ENCODE peak calls at places on chromosomes 1 and 21, in five cellular contexts. B, R, S, L and X are unnamed samples.

GRCh38 chr1:114015075-114015474 is 35.8 kb downstream of the OLFML3 start:
- DNase-seq in L (no peak), S (no peak), R (no peak), B (no peak), X (no peak)

GRCh38 chr1:37152491-37152890 is 118.2 kb upstream of the GRIK3 start:
- DNase-seq in S (no peak), L (no peak), B (no peak), R (no peak), X (no peak)

GRCh38 chr1:4422496-4423289 is 231.7 kb upstream of the AJAP1 start:
- DNase-seq in S (no peak), L (no peak), B (no peak), R (no peak), X (no peak)

GRCh38 chr1:18446751-18447150 is 34.0 kb upstream of the KLHDC7A start:
- DNase-seq in L (no peak), S (no peak), B (no peak), R (no peak), X (no peak)

GRCh38 chr1:203175237-203176181 is at the start of gene MYBPH:
- DNase-seq in B (no peak), S (no peak), L (no peak), R (no peak), X (no peak)

GRCh38 chr1:96969656-96970163 is 248.1 kb downstream of the PTBP2 start:
- DNase-seq in S (no peak), R (no peak), B (no peak), L (no peak), X (no peak)

GRCh38 chr1:181134543-181135461 is 46.3 kb downstream of the IER5 start:
- DNase-seq in L (no peak), S (no peak), B (peak; percentile 68), R (no peak), X (peak; percentile 63)

GRCh38 chr1:183164350-183164749 is 21.7 kb upstream of the LAMC2 start:
- DNase-seq in B (no peak), L (no peak), S (no peak), R (no peak), X (no peak)

GRCh38 chr1:215786997-215787396 is 219.9 kb downstream of the KCTD3 start:
- DNase-seq in S (no peak), R (no peak), B (no peak), L (no peak), X (no peak)

GRCh38 chr1:6331543-6332246 is 61.9 kb downstream of the ACOT7 start:
- DNase-seq in L (peak; percentile 46), S (no peak), B (no peak), R (no peak), X (no peak)
- TF ChIP-seq CTCF in L (no peak), S (no peak), B (no peak), R (no peak), X (no peak)

GRCh38 chr21:41933259-41934079 is 20.3 kb downstream of the C2CD2 start:
- DNase-seq in S (no peak), R (no peak), L (no peak), B (no peak), X (no peak)
- TF ChIP-seq CTCF in S (no peak), R (no peak), L (no peak), B (no peak), X (no peak)

GRCh38 chr1:34163792-34164509 is 1.1 kb downstream of the CSMD2 start:
- DNase-seq in L (no peak), S (no peak), B (no peak), R (no peak), X (no peak)

GRCh38 chr1:34164510-34165381 is at the start of gene CSMD2:
- DNase-seq in L (peak; percentile 84), S (peak; percentile 42), R (no peak), B (no peak), X (no peak)

GRCh38 chr1:34166191-34167090 is 1.4 kb upstream of the CSMD2 start:
- DNase-seq in R (no peak), B (no peak), L (peak; percentile 82), S (no peak), X (no peak)

GRCh38 chr1:34165422-34165921 is 442 bp upstream of the CSMD2 start:
- DNase-seq in L (no peak), S (no peak), R (no peak), B (no peak), X (no peak)

GRCh38 chr1:34162852-34163766 is 1.9 kb downstream of the CSMD2 start:
- DNase-seq in L (peak; percentile 91), R (peak; percentile 47), S (peak; percentile 61), B (peak; percentile 87), X (no peak)
- TF ChIP-seq CTCF in L (peak; percentile 84), R (peak; percentile 52), S (peak; percentile 77), B (peak; percentile 91), X (no peak)

GRCh38 chr1:201213106-201213770 is 22.6 kb downstream of the IGFN1 start:
- DNase-seq in R (no peak), B (no peak), S (no peak), L (peak; percentile 15), X (no peak)

GRCh38 chr1:201215531-201216357 is 25.1 kb downstream of the IGFN1 start:
- DNase-seq in B (no peak), L (peak; percentile 11), R (no peak), S (no peak), X (no peak)

GRCh38 chr1:201213926-201214325 is 23.3 kb downstream of the IGFN1 start:
- DNase-seq in B (no peak), S (no peak), R (no peak), L (peak; percentile 16), X (no peak)

GRCh38 chr1:201214886-201215285 is 24.3 kb downstream of the IGFN1 start:
- DNase-seq in B (no peak), L (peak; percentile 17), S (no peak), R (no peak), X (no peak)

DNA sequence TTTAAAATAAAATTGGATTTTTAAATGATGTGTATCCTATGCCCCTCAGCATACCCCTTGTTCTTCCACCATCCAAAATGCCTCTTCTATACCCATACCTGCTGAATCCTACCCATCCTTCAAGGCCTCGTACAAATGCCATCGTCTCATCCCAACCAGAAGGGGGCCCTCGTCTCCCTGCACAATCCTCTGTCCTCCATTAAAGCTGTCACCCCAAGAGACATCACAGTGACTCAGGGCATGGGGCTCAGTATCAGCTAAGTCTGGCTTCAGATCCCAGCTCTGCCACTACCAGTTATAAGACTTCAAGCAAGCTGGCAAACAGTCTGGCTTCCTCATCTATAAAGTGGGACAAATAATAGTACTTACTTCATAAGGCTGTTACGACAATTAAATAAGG is 23.8 kb downstream of the IGFN1 start:
- DNase-seq in S (no peak), L (peak; percentile 24), B (no peak), R (no peak), X (no peak)
- TF ChIP-seq CTCF in S (no peak), L (no peak), B (peak; percentile 7), R (no peak), X (no peak)

GRCh38 chr1:84724128-84724860 is 34.0 kb upstream of the SSX2IP start:
- DNase-seq in B (no peak), L (no peak), S (no peak), R (no peak), X (peak; percentile 23)
- TF ChIP-seq CTCF in B (no peak), L (no peak), S (peak; percentile 55), R (no peak), X (no peak)

GRCh38 chr21:44462834-44463200 is 7.5 kb downstream of the LRRC3 start:
- DNase-seq in L (no peak), R (no peak), S (no peak), B (no peak), X (no peak)

GRCh38 chr21:44460441-44460755 is 5.1 kb downstream of the LRRC3 start:
- DNase-seq in B (no peak), S (no peak), L (peak; percentile 8), R (no peak), X (no peak)

GRCh38 chr21:44461005-44461404 is 5.7 kb downstream of the LRRC3 start:
- DNase-seq in S (no peak), B (no peak), L (peak; percentile 23), R (no peak), X (no peak)

GRCh38 chr21:44462090-44462833 is 7.0 kb downstream of the LRRC3 start:
- DNase-seq in L (no peak), B (no peak), R (no peak), S (no peak), X (no peak)

DNA sequence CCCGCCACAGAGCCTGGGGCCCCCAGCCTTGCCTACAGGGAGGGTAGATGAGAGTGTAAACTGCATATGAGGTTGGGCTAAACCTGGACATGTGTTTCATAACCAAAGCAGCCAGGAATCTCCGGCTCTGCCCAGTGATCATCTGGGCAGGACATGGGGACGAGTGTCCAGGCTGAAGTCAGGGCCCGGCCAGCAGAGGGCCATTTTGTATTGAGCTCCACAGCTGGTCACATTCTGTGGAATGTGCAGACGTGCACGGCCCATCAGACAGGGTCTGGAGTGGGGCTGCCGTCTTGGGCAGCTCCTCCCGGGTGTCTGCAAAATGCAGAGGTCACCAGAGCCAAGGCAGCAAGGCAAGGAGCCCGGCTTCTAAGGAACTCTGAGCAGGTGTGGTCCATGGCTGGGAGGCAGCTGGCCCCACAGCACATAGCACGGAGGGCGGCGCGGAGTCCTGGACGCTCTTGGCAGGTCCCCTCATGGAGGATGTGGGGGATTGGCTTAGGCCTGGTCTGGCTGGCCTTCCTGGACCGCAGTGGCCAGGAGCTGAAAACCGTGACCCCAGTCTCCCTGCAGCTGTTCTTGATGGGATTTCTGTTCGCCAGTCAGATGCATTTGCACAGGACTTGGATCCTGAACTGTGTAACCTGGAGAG is 6.3 kb downstream of the LRRC3 start:
- DNase-seq in R (no peak), B (no peak), S (no peak), L (no peak), X (no peak)
- TF ChIP-seq CTCF in R (no peak), B (no peak), S (peak; percentile 55), L (no peak), X (no peak)

DNA sequence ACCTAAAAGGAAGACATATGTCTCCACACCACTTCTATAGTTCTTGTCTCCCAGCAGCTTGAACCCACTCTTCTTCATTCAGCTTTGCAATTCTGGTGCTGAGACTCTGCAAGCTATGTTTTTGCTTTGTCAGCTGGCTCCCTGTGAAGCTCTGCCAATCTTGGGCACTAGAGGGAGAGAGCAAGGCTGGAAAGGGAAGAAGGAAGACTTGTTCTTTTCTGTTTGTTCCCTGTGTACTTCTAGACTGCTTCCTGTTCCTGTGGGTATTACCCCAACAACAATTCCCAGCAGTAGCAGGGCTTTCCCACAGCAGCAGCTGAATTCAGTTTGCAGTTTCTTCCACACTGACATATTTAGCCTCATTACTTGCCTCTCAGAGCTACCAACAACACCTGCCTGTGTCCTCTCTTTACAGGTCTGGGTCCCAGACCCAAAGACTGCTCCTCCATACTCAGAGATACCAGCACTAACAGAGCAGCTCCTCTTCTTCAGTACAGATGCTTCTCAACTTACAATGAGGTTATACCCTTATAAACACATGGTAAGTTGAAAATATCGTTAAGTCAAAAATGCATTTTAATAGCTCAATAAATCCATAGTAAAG is 275.2 kb upstream of the NEGR1 start:
- DNase-seq in B (no peak), S (no peak), R (no peak), L (no peak), X (no peak)
- TF ChIP-seq CTCF in B (peak; percentile 56), S (peak; percentile 33), R (no peak), L (peak; percentile 10), X (no peak)